ENCODE peak calls at places on chromosome 13, in six cellular contexts. A is mesenchymal stem cell, C is IMR-90, L is neuronal stem cell, F is mesendoderm, B is H1. N is an unnamed sample.

GRCh38 chr13:110106726-110107125 is 200.2 kb downstream of the COL4A1 start:
- DNase-seq in A (no peak), C (no peak), L (no peak), F (no peak), B (no peak), N (peak; percentile 18)

GRCh38 chr13:75395056-75395455 is 86.9 kb downstream of the TBC1D4 start:
- DNase-seq in A (no peak), C (no peak), L (no peak), F (no peak), B (no peak), N (no peak)

GRCh38 chr13:36758345-36758744 is 60.7 kb upstream of the RFXAP start:
- DNase-seq in A (no peak), C (no peak), L (no peak), F (peak; percentile 25), B (no peak), N (no peak)

GRCh38 chr13:72849571-72849970 is 67.6 kb downstream of the PIBF1 start:
- DNase-seq in A (no peak), C (peak; percentile 46), L (no peak), F (no peak), B (no peak), N (no peak)

GRCh38 chr13:73335226-73335625 is 276.4 kb downstream of the KLF5 start:
- DNase-seq in A (peak; percentile 91), C (peak; percentile 65), L (no peak), F (no peak), B (no peak), N (no peak)

GRCh38 chr13:57036290-57036689 is 104.4 kb upstream of the PRR20A start:
- DNase-seq in A (no peak), C (no peak), L (no peak), F (no peak), B (no peak), N (no peak)

GRCh38 chr13:96710166-96710866 is 284.0 kb downstream of the OXGR1 start:
- DNase-seq in A (no peak), C (no peak), L (no peak), F (peak; percentile 63), B (no peak), N (peak; percentile 55)

GRCh38 chr13:94966380-94966779 is 254.0 kb upstream of the SOX21 start:
- DNase-seq in A (no peak), C (no peak), L (no peak), F (no peak), B (no peak), N (no peak)

GRCh38 chr13:33087091-33087490 is 70.9 kb downstream of the KL start:
- DNase-seq in A (peak; percentile 58), C (no peak), L (no peak), F (no peak), B (no peak), N (no peak)

GRCh38 chr13:98157188-98157587 is 14.3 kb downstream of the FARP1 start:
- DNase-seq in A (no peak), C (peak; percentile 40), L (no peak), F (no peak), B (no peak), N (no peak)

GRCh38 chr13:99750951-99751350 is 220.6 kb downstream of the ZIC5 start:
- DNase-seq in A (no peak), C (no peak), L (no peak), F (no peak), B (no peak), N (no peak)

DNA sequence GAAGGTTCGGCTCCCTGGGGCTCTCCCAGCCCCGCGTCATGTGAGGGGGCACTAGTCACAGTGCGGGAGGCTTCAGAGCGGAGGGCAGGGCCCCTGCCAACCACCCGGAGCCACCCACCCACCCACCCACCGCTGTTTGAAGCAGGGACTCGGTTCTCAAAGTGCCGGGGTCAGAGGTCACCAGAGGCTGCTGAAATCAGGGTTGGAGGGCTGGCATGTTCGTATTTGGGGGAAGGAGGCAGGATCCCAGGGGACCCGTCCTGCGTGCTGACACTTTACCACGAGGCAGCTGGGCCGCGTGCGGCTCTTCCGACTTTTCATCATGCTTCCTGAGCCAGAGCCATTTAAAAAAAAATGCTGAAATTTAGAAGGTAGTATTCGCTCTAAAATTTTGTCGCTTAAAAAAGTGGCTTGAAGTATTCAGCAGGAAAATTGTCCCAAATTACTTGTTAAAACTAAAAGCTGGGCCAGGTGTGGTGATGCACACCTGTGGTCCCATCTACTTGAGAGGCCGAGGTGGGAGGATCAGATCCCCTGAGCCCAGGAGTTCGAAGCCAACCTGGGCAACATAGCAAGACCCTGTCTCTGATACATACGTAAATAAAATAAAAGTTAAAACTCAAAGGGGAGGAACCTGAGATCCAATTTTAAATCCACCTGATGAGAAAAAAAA is 21.2 kb downstream of the ATP11A start:
- DNase-seq in A (no peak), C (no peak), L (no peak), F (no peak), B (no peak), N (no peak)
- H2BK120ac ChIP-seq in A (peak overlapping the region; percentile 74), C (peak overlapping the region; percentile 94), L (no peak overlapping the region), F (no peak overlapping the region), B (no peak overlapping the region), N (no peak overlapping the region)

GRCh38 chr13:28606466-28606865 is 52.5 kb upstream of the POMP start:
- DNase-seq in A (peak; percentile 39), C (peak; percentile 19), L (no peak), F (no peak), B (no peak), N (no peak)
- H3K18ac ChIP-seq in A (no peak overlapping the region), C (peak overlapping the region; percentile 25), L (no peak overlapping the region), F (no peak overlapping the region), B (no peak overlapping the region), N (no peak overlapping the region)

GRCh38 chr13:108967371-108967770 is 338.0 kb downstream of the MYO16 start:
- DNase-seq in A (no peak), C (no peak), L (no peak), F (no peak), B (no peak), N (no peak)
- H2BK120ac ChIP-seq in A (no peak overlapping the region), C (peak overlapping the region; percentile 8), L (no peak overlapping the region), F (no peak overlapping the region), B (no peak overlapping the region), N (no peak overlapping the region)

DNA sequence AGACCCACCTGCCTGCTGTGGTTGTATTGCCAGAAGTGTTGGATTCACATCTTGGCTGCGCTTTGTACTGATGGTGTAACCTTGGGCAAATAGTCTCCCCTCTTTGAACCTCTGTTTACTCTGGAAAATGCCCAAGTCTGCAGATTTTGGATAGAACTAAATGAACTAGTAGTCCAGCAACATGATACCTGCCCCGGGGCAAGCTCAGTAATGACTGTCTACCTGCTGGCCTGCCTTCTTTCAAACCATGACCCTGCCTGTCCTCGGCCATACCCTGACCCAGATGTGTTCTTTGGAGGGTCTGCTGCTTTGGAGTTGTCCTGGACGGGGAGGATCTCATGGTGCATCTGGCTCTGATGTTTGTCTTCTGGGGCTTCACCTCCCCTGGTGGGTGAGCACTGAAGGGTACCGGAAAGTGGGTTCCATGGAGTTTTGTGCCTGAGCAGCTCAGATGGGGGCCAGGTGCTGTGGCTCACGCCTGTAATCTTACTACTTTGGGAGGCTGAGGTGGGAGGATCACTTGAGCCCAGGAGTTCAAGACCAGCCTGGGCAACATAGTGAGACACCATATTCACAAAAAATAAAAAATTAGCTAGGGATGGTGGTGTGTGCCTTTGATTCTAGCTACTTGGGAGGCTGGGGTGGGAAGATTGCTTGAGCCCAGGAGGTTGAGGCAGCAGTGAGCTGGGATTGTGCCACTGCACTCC is 59.5 kb downstream of the TNFRSF19 start:
- DNase-seq in A (no peak), C (no peak), L (no peak), F (no peak), B (no peak), N (no peak)
- H3K18ac ChIP-seq in A (peak overlapping the region; percentile 66), C (no peak overlapping the region), L (no peak overlapping the region), F (peak overlapping the region; percentile 52), B (no peak overlapping the region), N (no peak overlapping the region)

GRCh38 chr13:27035892-27036235 is 135.7 kb downstream of the USP12 start:
- DNase-seq in A (peak; percentile 88), C (peak; percentile 56), L (no peak), F (no peak), B (no peak), N (peak; percentile 26)
- H2BK120ac ChIP-seq in A (no peak overlapping the region), C (peak overlapping the region; percentile 3), L (no peak overlapping the region), F (no peak overlapping the region), B (no peak overlapping the region), N (no peak overlapping the region)

DNA sequence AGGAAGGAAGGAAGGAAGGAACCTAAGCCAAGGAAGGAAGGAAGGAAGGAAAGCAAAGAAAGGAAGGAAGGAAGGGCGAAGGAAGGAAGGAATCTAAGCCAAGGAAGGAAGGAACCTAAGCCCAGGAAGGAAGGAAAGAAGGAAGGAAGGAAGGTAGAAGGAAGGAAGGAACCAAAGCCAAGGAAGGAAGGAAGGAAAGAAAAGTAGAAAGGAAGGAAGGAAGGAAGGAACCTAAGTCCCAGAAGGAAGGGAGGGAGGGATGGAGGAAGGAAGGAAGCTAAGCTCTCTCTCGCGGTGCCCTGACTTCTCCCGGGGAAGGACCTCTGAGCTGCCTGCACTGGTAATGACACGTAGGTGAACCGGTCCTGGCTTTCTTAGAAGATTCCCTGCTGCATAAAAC is 1.3 kb upstream of the RUBCNL start:
- DNase-seq in A (no peak), C (no peak), L (no peak), F (no peak), B (no peak), N (no peak)
- H3K18ac ChIP-seq in A (no peak overlapping the region), C (no peak overlapping the region), L (no peak overlapping the region), F (no peak overlapping the region), B (no peak overlapping the region), N (no peak overlapping the region)

DNA sequence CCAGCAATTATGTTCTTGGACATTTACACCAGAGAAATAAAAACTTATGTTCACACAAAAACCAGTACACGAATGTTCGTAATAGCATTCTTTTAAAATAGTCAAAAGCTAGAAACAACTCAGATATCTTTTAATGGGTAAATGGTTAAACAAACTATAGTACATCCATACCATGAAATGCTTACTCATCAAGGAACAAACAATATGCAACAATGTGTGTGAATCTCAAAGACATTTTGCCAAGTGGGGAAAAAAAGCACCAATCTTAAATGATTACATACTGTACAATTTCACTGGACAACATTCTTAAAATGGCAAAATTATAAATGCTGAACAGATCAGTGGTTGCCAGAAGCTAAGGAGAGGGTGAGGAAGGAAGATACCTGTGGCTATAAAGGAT is 36.6 kb downstream of the MYCBP2 start:
- DNase-seq in A (no peak), C (no peak), L (no peak), F (no peak), B (no peak), N (no peak)
- H2BK120ac ChIP-seq in A (no peak overlapping the region), C (no peak overlapping the region), L (no peak overlapping the region), F (no peak overlapping the region), B (no peak overlapping the region), N (no peak overlapping the region)

GRCh38 chr13:106474906-106475305 is 60.6 kb downstream of the EFNB2 start:
- DNase-seq in A (no peak), C (no peak), L (no peak), F (peak; percentile 84), B (no peak), N (no peak)
- H3K18ac ChIP-seq in A (no peak overlapping the region), C (no peak overlapping the region), L (peak overlapping the region; percentile 27), F (no peak overlapping the region), B (no peak overlapping the region), N (no peak overlapping the region)